ENCODE peak calls at places on chromosomes 7 and 10, in seven cellular contexts. One of them, this sample, is unnamed.
A peak's percentile ranks its signal among the peaks of the same experiment; 100 is the strongest.

GRCh38 chr7:33722383-33723096 is 182.8 kb upstream of the BMPER start:
- DNase-seq in IMR-90: peak; percentile 80
- DNase-seq in H1: no peak
- DNase-seq in trophoblast cell: peak; percentile 99
- DNase-seq in mesendoderm: peak; percentile 99
- DNase-seq in neuronal stem cell: no peak
- DNase-seq in mesenchymal stem cell: peak; percentile 96
- DNase-seq in this sample: peak; percentile 43

GRCh38 chr10:85916999-85917573 is 449.5 kb downstream of the GRID1 start:
- DNase-seq in IMR-90: no peak
- DNase-seq in H1: no peak
- DNase-seq in trophoblast cell: no peak
- DNase-seq in mesendoderm: no peak
- DNase-seq in neuronal stem cell: no peak
- DNase-seq in mesenchymal stem cell: no peak
- DNase-seq in this sample: no peak

GRCh38 chr7:44643206-44643605 is 36.8 kb downstream of the OGDH start:
- DNase-seq in IMR-90: no peak
- DNase-seq in H1: no peak
- DNase-seq in trophoblast cell: no peak
- DNase-seq in mesendoderm: no peak
- DNase-seq in neuronal stem cell: no peak
- DNase-seq in mesenchymal stem cell: no peak
- DNase-seq in this sample: no peak

GRCh38 chr10:3172081-3172445 is 519 bp downstream of the PITRM1 start:
- DNase-seq in IMR-90: peak; percentile 78
- DNase-seq in H1: no peak
- DNase-seq in trophoblast cell: peak; percentile 18
- DNase-seq in mesendoderm: peak; percentile 9
- DNase-seq in neuronal stem cell: no peak
- DNase-seq in mesenchymal stem cell: peak; percentile 72
- DNase-seq in this sample: no peak

GRCh38 chr7:100407285-100408180 is 21.0 kb downstream of the ZCWPW1 start:
- DNase-seq in IMR-90: peak; percentile 81
- DNase-seq in H1: peak; percentile 51
- DNase-seq in trophoblast cell: peak; percentile 56
- DNase-seq in mesendoderm: peak; percentile 78
- DNase-seq in neuronal stem cell: peak; percentile 56
- DNase-seq in mesenchymal stem cell: peak; percentile 75
- DNase-seq in this sample: peak; percentile 43

GRCh38 chr10:71285180-71285545 is 33.9 kb upstream of the SLC29A3 start:
- DNase-seq in IMR-90: peak; percentile 29
- DNase-seq in H1: peak; percentile 85
- DNase-seq in trophoblast cell: peak; percentile 7
- DNase-seq in mesendoderm: peak; percentile 60
- DNase-seq in neuronal stem cell: peak; percentile 61
- DNase-seq in mesenchymal stem cell: peak; percentile 50
- DNase-seq in this sample: peak; percentile 79

GRCh38 chr10:56258991-56259390 is 102.1 kb downstream of the ZWINT start:
- DNase-seq in IMR-90: no peak
- DNase-seq in H1: no peak
- DNase-seq in trophoblast cell: no peak
- DNase-seq in mesendoderm: no peak
- DNase-seq in neuronal stem cell: no peak
- DNase-seq in mesenchymal stem cell: no peak
- DNase-seq in this sample: no peak

GRCh38 chr10:126609566-126609965 is 60.9 kb downstream of the C10orf90 start:
- DNase-seq in IMR-90: no peak
- DNase-seq in H1: no peak
- DNase-seq in trophoblast cell: no peak
- DNase-seq in mesendoderm: no peak
- DNase-seq in neuronal stem cell: no peak
- DNase-seq in mesenchymal stem cell: no peak
- DNase-seq in this sample: no peak

GRCh38 chr7:2260820-2261219 is 18.8 kb downstream of the NUDT1 start:
- DNase-seq in IMR-90: peak; percentile 25
- DNase-seq in H1: no peak
- DNase-seq in trophoblast cell: no peak
- DNase-seq in mesendoderm: no peak
- DNase-seq in neuronal stem cell: no peak
- DNase-seq in mesenchymal stem cell: peak; percentile 18
- DNase-seq in this sample: no peak

GRCh38 chr10:103632247-103632642 is 138.7 kb downstream of the NEURL1 start:
- DNase-seq in IMR-90: no peak
- DNase-seq in H1: no peak
- DNase-seq in trophoblast cell: no peak
- DNase-seq in mesendoderm: no peak
- DNase-seq in neuronal stem cell: no peak
- DNase-seq in mesenchymal stem cell: no peak
- DNase-seq in this sample: no peak

GRCh38 chr10:64159910-64160872 is 639.0 kb downstream of the REEP3 start:
- DNase-seq in IMR-90: no peak
- DNase-seq in H1: no peak
- DNase-seq in trophoblast cell: no peak
- DNase-seq in mesendoderm: peak; percentile 3
- DNase-seq in neuronal stem cell: no peak
- DNase-seq in mesenchymal stem cell: no peak
- DNase-seq in this sample: no peak

GRCh38 chr10:80356563-80356999 is at the start of the genes DYDC1 and DYDC2:
- DNase-seq in IMR-90: no peak
- DNase-seq in H1: peak; percentile 89
- DNase-seq in trophoblast cell: peak; percentile 13
- DNase-seq in mesendoderm: peak; percentile 93
- DNase-seq in neuronal stem cell: peak; percentile 82
- DNase-seq in mesenchymal stem cell: peak; percentile 31
- DNase-seq in this sample: peak; percentile 94

GRCh38 chr7:159033956-159034938 is 110.4 kb downstream of the VIPR2 start:
- DNase-seq in IMR-90: no peak
- DNase-seq in H1: peak; percentile 33
- DNase-seq in trophoblast cell: no peak
- DNase-seq in mesendoderm: no peak
- DNase-seq in neuronal stem cell: no peak
- DNase-seq in mesenchymal stem cell: no peak
- DNase-seq in this sample: no peak

GRCh38 chr7:13727279-13727678 is 262.2 kb downstream of the ETV1 start:
- DNase-seq in IMR-90: no peak
- DNase-seq in H1: no peak
- DNase-seq in trophoblast cell: no peak
- DNase-seq in mesendoderm: no peak
- DNase-seq in neuronal stem cell: no peak
- DNase-seq in mesenchymal stem cell: no peak
- DNase-seq in this sample: no peak

GRCh38 chr7:28957822-28958234 is 302 bp downstream of the TRIL start:
- DNase-seq in IMR-90: no peak
- DNase-seq in H1: peak; percentile 82
- DNase-seq in trophoblast cell: peak; percentile 26
- DNase-seq in mesendoderm: peak; percentile 58
- DNase-seq in neuronal stem cell: no peak
- DNase-seq in mesenchymal stem cell: no peak
- DNase-seq in this sample: peak; percentile 63

GRCh38 chr7:1386623-1387220 is 72.5 kb downstream of the MICALL2 start:
- DNase-seq in IMR-90: no peak
- DNase-seq in H1: no peak
- DNase-seq in trophoblast cell: no peak
- DNase-seq in mesendoderm: no peak
- DNase-seq in neuronal stem cell: no peak
- DNase-seq in mesenchymal stem cell: no peak
- DNase-seq in this sample: no peak

GRCh38 chr10:1638889-1639418 is 98.4 kb downstream of the ADARB2 start:
- DNase-seq in IMR-90: no peak
- DNase-seq in H1: peak; percentile 34
- DNase-seq in trophoblast cell: no peak
- DNase-seq in mesendoderm: no peak
- DNase-seq in neuronal stem cell: no peak
- DNase-seq in mesenchymal stem cell: no peak
- DNase-seq in this sample: no peak

GRCh38 chr7:81851413-81851812 is 81.6 kb upstream of the HGF start:
- DNase-seq in IMR-90: no peak
- DNase-seq in H1: no peak
- DNase-seq in trophoblast cell: no peak
- DNase-seq in mesendoderm: no peak
- DNase-seq in neuronal stem cell: no peak
- DNase-seq in mesenchymal stem cell: no peak
- DNase-seq in this sample: no peak

GRCh38 chr10:123213192-123213591 is 59.0 kb downstream of the BUB3 start:
- DNase-seq in IMR-90: no peak
- DNase-seq in H1: peak; percentile 46
- DNase-seq in trophoblast cell: no peak
- DNase-seq in mesendoderm: peak; percentile 45
- DNase-seq in neuronal stem cell: no peak
- DNase-seq in mesenchymal stem cell: no peak
- DNase-seq in this sample: peak; percentile 37

GRCh38 chr10:70247360-70247759 is 14.1 kb upstream of the PPA1 start:
- DNase-seq in IMR-90: no peak
- DNase-seq in H1: no peak
- DNase-seq in trophoblast cell: no peak
- DNase-seq in mesendoderm: no peak
- DNase-seq in neuronal stem cell: no peak
- DNase-seq in mesenchymal stem cell: no peak
- DNase-seq in this sample: no peak

GRCh38 chr10:2777946-2778345 is 289.4 kb upstream of the PFKP start:
- DNase-seq in IMR-90: no peak
- DNase-seq in H1: no peak
- DNase-seq in trophoblast cell: no peak
- DNase-seq in mesendoderm: no peak
- DNase-seq in neuronal stem cell: no peak
- DNase-seq in mesenchymal stem cell: no peak
- DNase-seq in this sample: no peak

GRCh38 chr10:123100030-123100762 is 35.6 kb upstream of the HMX3 start:
- DNase-seq in IMR-90: peak; percentile 3
- DNase-seq in H1: no peak
- DNase-seq in trophoblast cell: peak; percentile 12
- DNase-seq in mesendoderm: peak; percentile 14
- DNase-seq in neuronal stem cell: no peak
- DNase-seq in mesenchymal stem cell: no peak
- DNase-seq in this sample: peak; percentile 50

GRCh38 chr7:24857623-24858022 is 100.4 kb upstream of the GSDME start:
- DNase-seq in IMR-90: no peak
- DNase-seq in H1: no peak
- DNase-seq in trophoblast cell: no peak
- DNase-seq in mesendoderm: no peak
- DNase-seq in neuronal stem cell: no peak
- DNase-seq in mesenchymal stem cell: no peak
- DNase-seq in this sample: no peak

GRCh38 chr7:134089446-134089845 is 37.7 kb upstream of the LRGUK start:
- DNase-seq in IMR-90: no peak
- DNase-seq in H1: no peak
- DNase-seq in trophoblast cell: no peak
- DNase-seq in mesendoderm: peak; percentile 63
- DNase-seq in neuronal stem cell: peak; percentile 21
- DNase-seq in mesenchymal stem cell: no peak
- DNase-seq in this sample: no peak

GRCh38 chr10:83930-84530 is 34.9 kb upstream of the TUBB8 start:
- DNase-seq in IMR-90: no peak
- DNase-seq in H1: no peak
- DNase-seq in trophoblast cell: no peak
- DNase-seq in mesendoderm: no peak
- DNase-seq in neuronal stem cell: no peak
- DNase-seq in mesenchymal stem cell: no peak
- DNase-seq in this sample: no peak

GRCh38 chr10:79816-80215 is 30.7 kb upstream of the TUBB8 start:
- DNase-seq in IMR-90: no peak
- DNase-seq in H1: no peak
- DNase-seq in trophoblast cell: no peak
- DNase-seq in mesendoderm: no peak
- DNase-seq in neuronal stem cell: no peak
- DNase-seq in mesenchymal stem cell: no peak
- DNase-seq in this sample: no peak

GRCh38 chr10:80477-81105 is 31.5 kb upstream of the TUBB8 start:
- DNase-seq in IMR-90: no peak
- DNase-seq in H1: no peak
- DNase-seq in trophoblast cell: no peak
- DNase-seq in mesendoderm: no peak
- DNase-seq in neuronal stem cell: no peak
- DNase-seq in mesenchymal stem cell: no peak
- DNase-seq in this sample: no peak

GRCh38 chr10:78556-78955 is 29.5 kb upstream of the TUBB8 start:
- DNase-seq in IMR-90: no peak
- DNase-seq in H1: no peak
- DNase-seq in trophoblast cell: no peak
- DNase-seq in mesendoderm: no peak
- DNase-seq in neuronal stem cell: no peak
- DNase-seq in mesenchymal stem cell: no peak
- DNase-seq in this sample: no peak
- H3K23ac ChIP-seq in IMR-90: no peak overlapping the region
- H3K23ac ChIP-seq in H1: no peak overlapping the region
- H3K23ac ChIP-seq in trophoblast cell: no peak overlapping the region
- H3K23ac ChIP-seq in mesendoderm: no peak overlapping the region
- H3K23ac ChIP-seq in neuronal stem cell: no peak overlapping the region
- H3K23ac ChIP-seq in mesenchymal stem cell: no peak overlapping the region
- H3K23ac ChIP-seq in this sample: no peak overlapping the region

DNA sequence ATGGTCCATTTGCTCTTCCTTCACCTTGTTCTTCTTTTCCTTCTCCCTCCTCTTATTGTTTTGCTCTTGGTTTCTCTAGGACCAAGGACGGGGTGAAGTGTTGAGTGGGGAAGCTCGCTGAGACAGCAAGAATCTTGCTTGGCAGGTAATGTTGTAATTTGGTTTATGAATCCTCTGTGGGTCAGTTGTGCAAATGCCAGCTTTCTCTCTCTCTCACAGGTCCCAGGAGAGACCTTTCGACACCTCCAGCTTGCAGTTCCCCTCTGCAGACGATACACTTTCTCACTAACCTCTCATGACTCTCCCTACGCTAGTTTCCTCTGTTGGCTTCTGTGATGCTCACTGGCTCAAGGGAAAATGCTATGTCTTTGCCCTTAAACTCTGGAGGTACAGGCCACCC is 77.0 kb downstream of the FRMD4A start:
- DNase-seq in IMR-90: no peak
- DNase-seq in H1: no peak
- DNase-seq in trophoblast cell: peak; percentile 31
- DNase-seq in mesendoderm: no peak
- DNase-seq in neuronal stem cell: no peak
- DNase-seq in mesenchymal stem cell: no peak
- DNase-seq in this sample: no peak
- H2BK5ac ChIP-seq in IMR-90: no peak overlapping the region
- H2BK5ac ChIP-seq in H1: no peak overlapping the region
- H2BK5ac ChIP-seq in trophoblast cell: no peak overlapping the region
- H2BK5ac ChIP-seq in mesendoderm: no peak overlapping the region
- H2BK5ac ChIP-seq in neuronal stem cell: no peak overlapping the region
- H2BK5ac ChIP-seq in mesenchymal stem cell: no peak overlapping the region
- H2BK5ac ChIP-seq in this sample: no peak overlapping the region

DNA sequence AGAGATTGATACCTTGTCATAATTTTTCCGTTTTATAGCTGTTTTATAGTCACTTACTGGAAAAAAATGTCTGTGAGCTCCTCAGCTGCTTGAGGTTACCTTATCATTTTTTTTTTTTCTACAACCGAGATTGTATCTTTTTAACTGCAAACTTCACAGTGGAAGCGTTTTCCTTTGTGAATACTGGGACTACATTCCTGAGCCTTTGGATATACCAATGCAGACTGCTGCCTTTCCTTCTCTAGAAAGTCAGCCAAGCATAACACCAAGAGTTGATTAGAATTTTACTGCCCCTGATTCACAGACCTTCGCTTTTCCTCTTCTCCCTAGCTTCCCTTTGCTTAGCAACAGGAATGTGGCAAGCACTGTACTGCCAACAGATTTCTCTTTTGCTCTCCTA is 170.5 kb downstream of the PRKG1 start:
- DNase-seq in IMR-90: peak; percentile 83
- DNase-seq in H1: no peak
- DNase-seq in trophoblast cell: no peak
- DNase-seq in mesendoderm: peak; percentile 93
- DNase-seq in neuronal stem cell: peak; percentile 56
- DNase-seq in mesenchymal stem cell: peak; percentile 59
- DNase-seq in this sample: no peak
- H3K23ac ChIP-seq in IMR-90: no peak overlapping the region
- H3K23ac ChIP-seq in H1: no peak overlapping the region
- H3K23ac ChIP-seq in trophoblast cell: no peak overlapping the region
- H3K23ac ChIP-seq in mesendoderm: no peak overlapping the region
- H3K23ac ChIP-seq in neuronal stem cell: no peak overlapping the region
- H3K23ac ChIP-seq in mesenchymal stem cell: no peak overlapping the region
- H3K23ac ChIP-seq in this sample: no peak overlapping the region

GRCh38 chr10:10865303-10865702 is 152.4 kb upstream of the CELF2 start:
- DNase-seq in IMR-90: peak; percentile 33
- DNase-seq in H1: no peak
- DNase-seq in trophoblast cell: no peak
- DNase-seq in mesendoderm: no peak
- DNase-seq in neuronal stem cell: no peak
- DNase-seq in mesenchymal stem cell: no peak
- DNase-seq in this sample: no peak
- H2BK5ac ChIP-seq in IMR-90: no peak overlapping the region
- H2BK5ac ChIP-seq in H1: no peak overlapping the region
- H2BK5ac ChIP-seq in trophoblast cell: no peak overlapping the region
- H2BK5ac ChIP-seq in mesendoderm: no peak overlapping the region
- H2BK5ac ChIP-seq in neuronal stem cell: no peak overlapping the region
- H2BK5ac ChIP-seq in mesenchymal stem cell: no peak overlapping the region
- H2BK5ac ChIP-seq in this sample: no peak overlapping the region

This sample was measured in H9.